ENCODE peak calls at places on chromosomes 12 and 14, in nine cellular contexts. E is GM23248, L is left cardiac atrium, D is D341Med, Y is ELF-1, K is NCI-H510A, U is NCI-H1092 treated with DMSO at 0.1 percent for 48 hours, C is NCI-H1105 treated with DMSO at 0.1 percent for 48 hours, A is tibial nerve. H is an unnamed sample.

GRCh38 chr12:55746147-55746912 is 3.4 kb downstream of the GDF11 start:
- DNase-seq in L (no peak), E (peak; percentile 53), C (no peak), A (no peak), Y (no peak), D (no peak), K (no peak), U (no peak), H (no peak)

GRCh38 chr14:68630081-68630571 is 162.7 kb downstream of the ZFP36L1 start:
- DNase-seq in K (no peak), A (no peak), D (no peak), Y (peak; percentile 59), U (no peak), E (no peak), C (no peak), L (no peak), H (no peak)

GRCh38 chr12:105538880-105539279 is 208.4 kb downstream of the C12orf75 start:
- DNase-seq in K (no peak), Y (no peak), L (no peak), E (peak; percentile 51), A (no peak), C (no peak), D (no peak), U (no peak), H (no peak)

GRCh38 chr12:93050026-93050747 is 121.1 kb upstream of the EEA1 start:
- DNase-seq in D (no peak), K (no peak), L (no peak), Y (no peak), E (peak; percentile 43), C (no peak), A (no peak), U (no peak), H (peak; percentile 53)

GRCh38 chr14:103667671-103668070 is 38.7 kb downstream of the KLC1 start:
- DNase-seq in Y (no peak), L (no peak), C (no peak), D (no peak), A (no peak), E (no peak), K (no peak), U (no peak), H (no peak)

GRCh38 chr14:78029471-78030372 is 140.5 kb upstream of the NRXN3 start:
- DNase-seq in E (peak; percentile 9), D (peak; percentile 58), K (no peak), Y (peak; percentile 62), A (no peak), L (no peak), U (peak; percentile 13), C (peak; percentile 98), H (peak; percentile 68)

GRCh38 chr12:219891-220352 is 6.0 kb upstream of the SLC6A12 start:
- DNase-seq in K (no peak), U (peak; percentile 71), Y (peak; percentile 85), D (peak; percentile 89), E (peak; percentile 83), A (peak; percentile 29), C (peak; percentile 4), L (peak; percentile 58), H (peak; percentile 86)

GRCh38 chr12:40105515-40106201 is at the start of gene SLC2A13:
- DNase-seq in A (peak; percentile 62), Y (peak; percentile 78), C (peak; percentile 83), K (peak; percentile 5), L (peak; percentile 82), D (peak; percentile 94), E (peak; percentile 91), U (peak; percentile 50), H (peak; percentile 83)

GRCh38 chr12:116474331-116474730 is 84.8 kb upstream of the MAP1LC3B2 start:
- DNase-seq in A (no peak), E (peak; percentile 44), C (no peak), U (no peak), L (no peak), Y (no peak), D (no peak), K (no peak), H (no peak)

GRCh38 chr14:90624228-90624627 is 192.0 kb downstream of the TTC7B start:
- DNase-seq in E (peak; percentile 58), L (peak; percentile 68), A (no peak), K (no peak), U (no peak), D (no peak), C (no peak), Y (no peak), H (no peak)

GRCh38 chr14:71050227-71050823 is 143.1 kb downstream of the PCNX1 start:
- DNase-seq in E (peak; percentile 33), L (no peak), C (no peak), A (no peak), U (peak; percentile 4), D (no peak), Y (no peak), K (no peak), H (no peak)

GRCh38 chr12:95701275-95701674 is 89.3 kb downstream of the NTN4 start:
- DNase-seq in C (no peak), L (no peak), K (no peak), D (no peak), E (peak; percentile 49), U (no peak), Y (no peak), A (no peak), H (no peak)

GRCh38 chr12:5944688-5945070 is 380 bp downstream of the ANO2 start:
- DNase-seq in C (peak; percentile 40), E (peak; percentile 33), Y (no peak), U (no peak), L (no peak), K (no peak), D (no peak), A (no peak), H (peak; percentile 46)

GRCh38 chr14:99884834-99885648 is 91.8 kb downstream of the EML1 start:
- DNase-seq in A (no peak), D (peak; percentile 58), U (peak; percentile 55), E (peak; percentile 79), K (no peak), Y (no peak), L (no peak), C (peak; percentile 66), H (peak; percentile 69)

GRCh38 chr12:28027328-28027727 is 54.8 kb upstream of the PTHLH start:
- DNase-seq in Y (no peak), L (no peak), U (peak; percentile 7), E (no peak), K (no peak), D (no peak), A (no peak), C (no peak), H (no peak)

GRCh38 chr12:38118632-38119031 is 197.9 kb upstream of the ALG10B start:
- DNase-seq in D (no peak), E (no peak), A (no peak), Y (no peak), L (no peak), C (no peak), U (no peak), K (no peak), H (no peak)

H was measured in NCI-H82.